ENCODE peak calls at places on chromosomes 1 and 21, in five cellular contexts. V, E, T, Y and P are unnamed samples.

GRCh38 chr1:239250353-239251035 is 135.9 kb upstream of the CHRM3 start:
- DNase-seq in V (no peak), E (no peak), T (no peak), Y (no peak), P (no peak)

GRCh38 chr1:220483700-220484099 is 44.2 kb upstream of the MARK1 start:
- DNase-seq in V (no peak), E (no peak), T (no peak), Y (no peak), P (peak)

GRCh38 chr21:32249551-32250280 is 29.1 kb downstream of the MIS18A start:
- DNase-seq in V (no peak), E (no peak), T (no peak), Y (no peak), P (no peak)

GRCh38 chr1:101309334-101310221 is 72.8 kb downstream of the S1PR1 start:
- DNase-seq in V (peak), E (peak), T (peak), Y (peak), P (peak)

GRCh38 chr21:39686636-39687035 is 58.3 kb upstream of the IGSF5 start:
- DNase-seq in V (no peak), E (no peak), T (no peak), Y (no peak), P (no peak)

GRCh38 chr1:1080122-1080753 is 6.1 kb upstream of the RNF223 start:
- DNase-seq in V (peak), E (peak), T (peak), Y (peak), P (peak)

GRCh38 chr21:41676198-41676597 is 90.7 kb downstream of the RIPK4 start:
- DNase-seq in V (no peak), E (no peak), T (no peak), Y (no peak), P (no peak)

GRCh38 chr1:28208818-28209441 is 23.9 kb downstream of the DNAJC8 start:
- DNase-seq in V (peak), E (peak), T (peak), Y (peak), P (peak)

GRCh38 chr21:45017376-45017960 is 56.9 kb upstream of the ADARB1 start:
- DNase-seq in V (no peak), E (no peak), T (peak), Y (no peak), P (no peak)

GRCh38 chr1:160211010-160211790 is 6.0 kb downstream of the PEA15 start:
- DNase-seq in V (no peak), E (no peak), T (no peak), Y (peak), P (no peak)

GRCh38 chr1:206143537-206144155 is 26.5 kb upstream of the AVPR1B start:
- DNase-seq in V (no peak), E (no peak), T (no peak), Y (no peak), P (no peak)

GRCh38 chr1:53669511-53670191 is 69.3 kb downstream of the GLIS1 start:
- DNase-seq in V (no peak), E (no peak), T (no peak), Y (peak), P (no peak)

GRCh38 chr1:111801071-111801850 is 45.6 kb downstream of the DDX20 start:
- DNase-seq in V (no peak), E (peak), T (no peak), Y (peak), P (no peak)

GRCh38 chr1:206716519-206717236 is 32.0 kb downstream of the MAPKAPK2 start:
- DNase-seq in V (no peak), E (no peak), T (peak), Y (no peak), P (no peak)

GRCh38 chr1:7388141-7388487 is 383.0 kb upstream of the VAMP3 start:
- DNase-seq in V (peak), E (no peak), T (no peak), Y (peak), P (no peak)

GRCh38 chr1:54254055-54254454 is 54.1 kb downstream of the MRPL37 start:
- DNase-seq in V (no peak), E (no peak), T (peak), Y (no peak), P (no peak)

GRCh38 chr1:214516434-214517326 is 34.7 kb downstream of the PTPN14 start:
- DNase-seq in V (no peak), E (no peak), T (no peak), Y (no peak), P (no peak)

GRCh38 chr21:45992311-45993209 is 11.0 kb downstream of the COL6A1 start:
- DNase-seq in V (no peak), E (no peak), T (no peak), Y (no peak), P (no peak)

GRCh38 chr1:236581528-236581927 is 22.8 kb downstream of the HEATR1 start:
- DNase-seq in V (no peak), E (no peak), T (no peak), Y (no peak), P (no peak)

GRCh38 chr1:195325181-195325580 is 1283.1 kb downstream of the KCNT2 start:
- DNase-seq in V (no peak), E (no peak), T (no peak), Y (no peak), P (no peak)

GRCh38 chr1:66119148-66119547 is 326.5 kb downstream of the PDE4B start:
- DNase-seq in V (no peak), E (no peak), T (no peak), Y (no peak), P (no peak)

GRCh38 chr1:201583663-201584062 is 44.7 kb downstream of the NAV1 start:
- DNase-seq in V (no peak), E (no peak), T (no peak), Y (no peak), P (no peak)

GRCh38 chr1:15929258-15929935 is 46.5 kb downstream of the ZBTB17 start:
- DNase-seq in V (no peak), E (no peak), T (no peak), Y (no peak), P (no peak)

GRCh38 chr1:215865060-215865459 is 298.0 kb downstream of the KCTD3 start:
- DNase-seq in V (no peak), E (no peak), T (no peak), Y (no peak), P (no peak)

GRCh38 chr1:115142616-115143015 is 53.3 kb upstream of the TSPAN2 start:
- DNase-seq in V (no peak), E (no peak), T (peak), Y (no peak), P (no peak)

GRCh38 chr1:20370628-20371200 is 80.0 kb downstream of the VWA5B1 start:
- DNase-seq in V (no peak), E (no peak), T (no peak), Y (peak), P (no peak)

GRCh38 chr1:58290685-58291372 is 255.7 kb downstream of the OMA1 start:
- DNase-seq in V (peak), E (no peak), T (peak), Y (no peak), P (no peak)

DNA sequence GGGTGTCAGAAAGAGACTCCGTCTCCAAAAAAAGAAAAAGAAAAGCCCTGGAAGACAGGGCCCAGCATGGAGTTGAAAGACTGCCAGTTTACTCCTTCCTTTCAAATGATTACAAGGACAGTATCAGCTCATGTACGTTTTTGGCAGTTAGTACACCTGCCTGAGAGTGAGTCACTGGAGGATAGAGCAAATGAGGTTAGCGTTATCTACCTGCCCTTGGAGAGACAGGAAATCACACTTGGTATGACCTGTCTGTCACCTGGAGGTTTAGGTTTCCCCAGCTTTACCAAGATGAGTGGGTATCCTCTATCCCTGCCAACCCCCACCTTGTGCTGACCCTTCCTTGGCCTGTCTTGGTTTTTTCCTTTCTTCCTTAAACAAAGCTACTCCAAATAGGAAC is 96.8 kb upstream of the BMP8A start:
- DNase-seq in V (no peak), E (no peak), T (no peak), Y (no peak), P (no peak)
- H3K4me2 ChIP-seq in V (no peak), E (peak), T (peak), Y (peak), P (peak)

DNA sequence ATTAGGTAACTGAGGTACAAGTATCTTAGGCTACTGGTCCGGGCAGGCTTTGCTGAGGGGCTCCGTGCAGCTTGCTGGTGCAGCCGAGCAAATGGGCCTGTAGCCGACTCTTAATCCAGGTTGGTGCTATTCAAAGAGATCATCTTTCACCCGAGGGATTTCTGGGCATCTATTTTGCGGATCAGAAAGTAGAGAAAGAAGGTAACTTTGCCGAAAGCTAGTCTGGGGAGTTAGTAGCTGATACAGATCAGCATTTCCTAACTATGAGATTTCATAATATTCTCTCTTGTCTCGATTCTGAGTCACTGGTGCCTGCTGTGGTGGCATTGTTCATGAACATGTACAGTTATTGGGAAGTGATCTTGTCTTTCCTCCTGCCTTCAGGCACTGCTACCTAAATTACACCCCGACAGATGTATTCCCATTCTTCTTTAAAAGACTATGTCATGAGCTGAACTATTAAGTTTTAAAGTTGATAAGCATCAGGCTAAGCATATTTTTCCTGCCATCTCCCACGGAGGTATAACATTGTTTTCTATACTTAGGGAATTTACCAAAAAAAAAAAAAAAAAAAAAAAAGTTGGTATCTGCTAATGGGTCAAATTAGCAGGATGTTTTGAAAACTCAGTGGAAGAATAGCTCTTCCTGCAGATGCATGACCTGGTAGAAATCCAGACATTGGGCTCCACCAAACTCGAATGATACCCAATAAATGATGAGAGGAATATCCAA is 57.1 kb downstream of the NFIA start:
- DNase-seq in V (no peak), E (no peak), T (peak), Y (no peak), P (peak)
- TF ChIP-seq USF2 in V (no peak), E (no peak), T (no peak), Y (no peak), P (no peak)

DNA sequence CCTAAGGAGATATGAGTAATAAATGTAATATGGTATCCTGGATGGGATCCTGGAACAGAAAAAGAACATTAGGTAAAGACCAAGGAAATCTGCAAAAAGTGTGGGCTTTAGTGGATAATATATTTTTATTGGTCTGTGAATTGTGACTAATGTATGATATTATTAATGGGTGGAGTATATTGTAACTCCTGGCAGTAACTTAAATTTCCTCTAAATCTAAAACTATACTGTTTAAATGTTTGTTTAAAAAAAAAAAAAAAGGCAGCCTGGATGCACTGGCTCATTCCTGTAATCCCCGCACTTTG is 68.5 kb downstream of the LRRC8D start:
- DNase-seq in V (no peak), E (no peak), T (peak), Y (no peak), P (no peak)
- H3K4me2 ChIP-seq in V (no peak), E (no peak), T (no peak), Y (no peak), P (peak)

DNA sequence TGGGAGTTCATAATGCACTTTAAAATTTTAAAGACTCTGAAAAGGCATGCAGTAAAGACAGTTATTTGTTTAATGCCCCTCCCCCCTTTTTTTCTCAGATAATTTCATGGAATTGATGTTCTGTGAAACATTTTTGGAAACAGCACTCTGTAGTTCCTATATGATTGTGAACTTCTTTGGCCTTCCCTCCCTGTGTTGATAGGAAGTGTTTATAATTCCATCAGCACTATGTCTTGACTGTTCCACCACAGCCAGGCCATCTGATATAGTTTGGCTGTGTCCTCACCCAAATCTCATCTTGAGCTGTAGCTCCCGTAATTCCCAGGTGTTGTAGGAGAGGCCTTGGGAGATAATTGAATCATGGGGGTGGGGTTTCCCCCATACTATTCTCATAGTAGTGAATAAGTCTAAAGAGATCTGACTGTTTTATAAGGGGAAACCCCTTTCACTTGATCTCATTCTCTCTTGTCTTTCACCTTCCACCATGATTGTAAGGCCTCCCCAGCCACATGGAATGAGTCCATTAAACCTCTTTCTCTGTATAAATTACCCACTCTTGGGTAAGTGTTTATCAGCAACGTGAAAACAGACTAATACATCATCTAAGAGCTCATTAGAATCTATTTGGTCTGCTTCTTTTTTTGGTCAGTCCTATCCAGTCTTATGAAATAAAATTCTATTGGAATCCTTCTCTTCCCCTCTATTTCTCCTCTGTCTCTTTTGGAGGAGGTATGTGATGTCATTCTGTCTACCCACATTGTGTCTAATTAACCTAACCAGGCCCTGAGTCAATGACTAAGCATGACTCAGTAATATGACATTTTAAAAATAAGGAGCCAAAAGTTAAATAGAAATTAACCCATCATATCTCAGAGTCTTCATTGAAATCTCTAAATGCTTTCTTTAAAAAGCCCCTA is 8.9 kb downstream of the CCDC185 start:
- DNase-seq in V (no peak), E (peak), T (peak), Y (no peak), P (peak)
- TF ChIP-seq USF2 in V (no peak), E (no peak), T (no peak), Y (no peak), P (no peak)

GRCh38 chr1:30857062-30857461 is 51.5 kb downstream of the SDC3 start:
- DNase-seq in V (no peak), E (no peak), T (no peak), Y (no peak), P (no peak)
- H3K4me2 ChIP-seq in V (no peak), E (no peak), T (no peak), Y (no peak), P (no peak)

DNA sequence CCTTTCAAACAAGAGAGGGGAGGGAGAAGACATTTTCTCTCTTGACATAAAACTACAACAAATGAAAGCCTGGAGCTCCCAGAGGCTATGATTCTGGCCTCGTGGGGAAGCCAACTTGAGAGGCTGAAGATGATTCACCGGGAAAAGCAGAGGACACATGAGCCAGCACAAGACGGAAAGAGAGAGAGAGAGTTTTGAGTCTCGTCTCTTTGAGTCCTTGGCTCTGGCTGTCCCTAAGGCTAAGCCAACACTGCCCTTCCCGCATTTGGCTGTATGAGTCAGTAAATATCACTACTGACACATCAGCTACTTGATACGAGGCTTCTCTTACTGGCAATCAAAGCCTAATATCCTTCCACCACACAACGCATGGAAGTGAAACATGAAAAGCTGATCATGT is 95.5 kb downstream of the GRIK3 start:
- DNase-seq in V (no peak), E (no peak), T (no peak), Y (no peak), P (no peak)
- TF ChIP-seq USF2 in V (no peak), E (no peak), T (no peak), Y (no peak), P (no peak)

DNA sequence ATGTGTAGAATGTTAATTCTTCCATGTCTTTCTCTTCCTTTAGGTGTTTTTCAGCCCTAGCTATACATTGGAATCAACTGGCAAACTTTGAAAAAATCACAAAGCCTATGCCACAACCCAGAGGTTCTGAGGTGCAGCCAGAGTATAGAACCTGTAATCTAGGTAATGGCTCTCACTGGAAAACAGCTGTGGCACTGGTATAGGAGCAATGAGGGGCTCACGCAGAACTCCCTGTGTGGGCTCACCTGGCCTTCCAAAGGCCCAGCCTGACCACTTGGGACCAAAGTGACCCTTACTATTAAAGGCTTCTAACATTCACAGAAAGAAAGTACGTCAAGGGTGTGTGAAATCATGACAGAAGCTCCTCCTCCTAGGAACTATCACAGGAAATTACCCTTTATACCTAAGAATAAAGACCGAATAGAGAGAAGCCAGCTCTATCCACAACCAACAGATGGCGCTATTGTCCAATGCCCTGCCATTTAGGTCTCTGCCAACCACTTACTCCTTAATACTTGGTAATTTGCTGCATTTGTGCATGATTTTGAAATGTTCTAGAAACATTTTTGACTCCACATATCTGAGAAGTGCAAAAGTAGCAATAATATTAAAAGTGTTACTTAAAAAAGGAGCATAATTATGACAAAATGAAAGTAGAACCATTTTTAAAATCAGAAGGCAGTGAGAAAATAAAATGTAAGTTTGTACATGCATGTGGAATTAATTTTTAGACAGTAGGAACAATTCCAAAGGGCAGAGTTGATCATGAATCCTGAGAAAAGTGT is 93.2 kb upstream of the HAO2 start:
- DNase-seq in V (peak), E (peak), T (peak), Y (peak), P (peak)
- H3K4me2 ChIP-seq in V (no peak), E (no peak), T (no peak), Y (no peak), P (no peak)

DNA sequence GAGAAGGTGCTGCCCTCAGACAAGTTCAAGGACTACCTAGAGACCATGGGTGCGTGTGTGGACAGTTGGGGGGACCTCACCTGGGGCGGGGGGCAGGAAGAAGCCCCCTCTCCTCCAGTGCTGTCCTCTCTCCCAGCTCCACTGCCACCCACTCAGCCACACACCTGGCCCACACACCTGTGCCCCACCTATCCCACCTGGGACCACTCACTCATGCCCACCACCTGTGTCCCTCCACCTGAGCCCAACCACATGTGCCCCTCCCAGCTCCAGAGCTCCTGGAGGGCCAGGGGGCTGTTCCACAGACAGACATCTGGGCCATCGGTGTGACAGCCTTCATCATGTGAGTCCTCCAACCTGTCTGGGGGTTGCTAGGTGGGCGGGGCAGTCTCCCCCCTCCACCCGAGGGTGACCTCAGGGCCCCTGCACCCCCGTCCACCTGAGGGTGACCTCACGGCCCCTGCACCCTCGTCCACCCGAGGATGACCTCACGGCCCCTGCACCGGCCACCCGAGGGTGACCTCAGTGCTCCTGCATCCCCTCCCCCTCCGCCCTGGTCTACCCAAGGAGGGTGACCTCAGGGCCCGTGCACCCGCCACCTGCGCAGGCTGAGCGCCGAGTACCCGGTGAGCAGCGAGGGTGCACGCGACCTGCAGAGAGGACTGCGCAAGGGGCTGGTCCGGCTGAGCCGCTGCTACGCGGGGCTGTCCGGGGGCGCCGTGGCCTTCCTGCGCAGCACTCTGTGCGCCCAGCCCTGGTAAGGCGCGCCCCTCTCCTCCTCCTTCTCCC is 28.8 kb downstream of the TRIM11 start:
- DNase-seq in V (peak), E (no peak), T (no peak), Y (no peak), P (no peak)
- TF ChIP-seq USF2 in V (no peak), E (no peak), T (no peak), Y (no peak), P (no peak)

GRCh38 chr1:110673197-110673701 is 1.5 kb downstream of the KCNA3 start:
- DNase-seq in V (no peak), E (no peak), T (no peak), Y (peak), P (no peak)
- H3K4me2 ChIP-seq in V (peak), E (no peak), T (no peak), Y (no peak), P (no peak)